ENCODE peak calls at places on chromosomes 11 and 22, in eight cellular contexts. U is thoracic aorta, P is astrocyte, J is fibroblast of pulmonary artery, G is cardiac fibroblast, F is body of pancreas, V is fibroblast of the aortic adventitia, I is epithelial cell of esophagus. O is an unnamed sample.

GRCh38 chr11:119323532-119324033 is 6.7 kb upstream of the MCAM start:
- DNase-seq in U (no peak), P (no peak), J (peak), V (peak), I (peak), F (peak), G (peak), O (peak)

GRCh38 chr11:46238967-46239800 is 38.3 kb upstream of the CREB3L1 start:
- DNase-seq in G (peak), I (peak), U (peak), P (peak), F (peak), J (peak), V (peak), O (peak)

GRCh38 chr11:68872216-68873003 is 30.7 kb upstream of the CPT1A start:
- DNase-seq in V (peak), G (peak), F (no peak), I (no peak), U (no peak), J (peak), P (peak), O (peak)

GRCh38 chr11:100759856-100760255 is 72.8 kb downstream of the ARHGAP42 start:
- DNase-seq in U (no peak), J (no peak), P (no peak), V (no peak), G (no peak), F (no peak), I (no peak), O (no peak)

GRCh38 chr22:21624120-21624879 is 5.5 kb downstream of the YDJC start:
- DNase-seq in F (no peak), P (no peak), U (no peak), J (peak), V (peak), I (peak), G (peak), O (no peak)

GRCh38 chr11:18790820-18791174 is 801 bp downstream of the PTPN5 start:
- DNase-seq in I (no peak), F (no peak), J (no peak), G (no peak), P (no peak), V (no peak), U (no peak), O (no peak)

GRCh38 chr11:110311783-110312578 is 15.6 kb upstream of the RDX start:
- DNase-seq in F (no peak), V (peak), G (peak), U (no peak), I (peak), P (peak), J (peak), O (peak)

GRCh38 chr11:6576471-6577373 is 26.7 kb downstream of the RRP8 start:
- DNase-seq in G (peak), F (no peak), J (peak), P (peak), V (peak), I (no peak), U (no peak), O (peak)

GRCh38 chr11:9692696-9693095 is 28.8 kb downstream of the SWAP70 start:
- DNase-seq in J (no peak), V (no peak), U (no peak), P (no peak), G (no peak), I (no peak), F (no peak), O (no peak)

GRCh38 chr11:72141066-72141465 is 5.5 kb downstream of the FOLR3 start:
- DNase-seq in G (peak), J (peak), V (peak), P (peak), I (peak), U (no peak), F (no peak), O (peak)

GRCh38 chr11:80521592-80521991 is 1080.8 kb upstream of the TENM4 start:
- DNase-seq in I (peak), U (no peak), J (no peak), G (no peak), F (no peak), P (no peak), V (no peak), O (no peak)

GRCh38 chr11:10607462-10607861 is 39.0 kb upstream of the LYVE1 start:
- DNase-seq in V (no peak), J (no peak), U (no peak), P (no peak), F (no peak), I (no peak), G (no peak), O (no peak)

GRCh38 chr22:43543522-43544281 is 131.9 kb downstream of the MPPED1 start:
- DNase-seq in G (no peak), P (no peak), J (no peak), I (no peak), U (no peak), V (no peak), F (no peak), O (no peak)

GRCh38 chr22:41398921-41399320 is 17.2 kb downstream of the TEF start:
- DNase-seq in G (no peak), V (no peak), F (no peak), P (no peak), I (no peak), U (no peak), J (no peak), O (no peak)

GRCh38 chr11:99911116-99911515 is 776.0 kb upstream of the ARHGAP42 start:
- DNase-seq in I (no peak), P (no peak), U (no peak), J (no peak), V (no peak), G (no peak), F (no peak), O (no peak)

GRCh38 chr11:1230456-1231395 is 7.9 kb downstream of the MUC5B start:
- DNase-seq in I (no peak), U (no peak), V (no peak), P (no peak), G (no peak), J (no peak), F (peak), O (no peak)

DNA sequence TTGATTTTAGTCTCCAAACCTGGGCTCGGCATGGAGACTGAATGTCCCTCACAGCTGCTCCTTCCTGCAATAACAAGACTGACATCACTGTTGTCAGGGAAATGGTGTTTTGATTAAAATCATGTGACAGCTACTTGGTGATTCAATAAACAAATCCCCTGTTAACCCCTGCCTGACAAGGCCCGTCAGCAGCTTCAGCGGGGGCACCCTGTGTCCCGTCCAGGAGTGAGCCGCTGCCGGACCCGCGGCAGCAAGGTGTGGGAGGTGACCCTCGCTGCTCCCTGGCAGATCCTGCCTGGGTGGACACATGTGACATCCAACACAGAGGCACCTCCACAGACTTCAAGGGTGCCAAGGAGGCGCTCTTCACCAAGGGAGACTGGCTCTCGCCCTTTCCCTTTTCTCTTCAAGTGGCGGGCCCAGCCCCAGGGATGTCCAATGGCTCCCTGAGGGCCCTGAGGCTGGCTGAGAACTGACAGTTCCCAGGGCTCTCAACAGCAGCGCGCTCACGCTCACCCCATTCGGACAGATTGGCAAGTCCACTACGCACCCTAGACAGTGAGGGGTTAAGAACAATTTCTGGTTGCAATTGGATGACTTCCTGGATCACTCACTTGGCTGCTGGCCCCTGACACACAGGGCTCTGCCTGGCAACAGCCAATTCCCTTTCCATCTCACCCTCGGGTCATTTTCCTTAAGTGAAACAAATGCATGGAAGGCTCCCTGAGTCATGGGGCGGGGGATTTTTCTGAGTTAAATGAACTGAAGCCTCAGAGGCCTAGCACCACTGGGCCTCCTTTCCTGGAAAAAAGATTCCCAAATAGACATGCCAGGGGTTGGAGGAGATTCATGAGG is 30.7 kb downstream of the PPP2R1B start:
- DNase-seq in P (peak), U (peak), I (peak), F (peak), V (peak), J (peak), G (peak), O (peak)
- H3K4me3 ChIP-seq in P (peak), U (peak), I (no peak), F (no peak), V (peak), J (peak), G (peak), O (peak)

DNA sequence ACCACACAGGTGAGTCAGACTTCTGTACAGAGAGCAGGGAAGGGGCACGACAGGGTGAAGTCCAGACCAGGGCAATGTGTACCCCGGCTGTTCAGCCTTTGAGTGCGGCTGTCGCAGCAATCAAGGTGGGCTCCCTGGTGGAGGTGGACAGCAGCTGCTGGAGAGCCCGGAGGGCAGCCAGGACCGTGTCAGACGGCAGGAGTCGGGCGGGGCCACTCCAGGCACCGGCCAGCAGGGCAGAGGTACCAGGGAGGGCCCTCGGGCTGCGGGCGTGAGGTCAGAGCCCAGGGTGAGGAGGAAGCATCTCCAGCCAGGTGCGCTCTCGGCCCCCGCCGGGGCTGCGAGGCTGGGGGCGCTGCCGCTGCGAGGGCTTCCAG is 802 bp upstream of the PIM3 start:
- DNase-seq in J (no peak), G (peak), I (peak), V (no peak), F (peak), P (no peak), U (no peak), O (peak)
- TF ChIP-seq CTCF in J (no peak), G (no peak), I (no peak), V (no peak), F (no peak), P (no peak), U (no peak), O (no peak)

GRCh38 chr22:38327805-38328204 is 10.6 kb upstream of the CSNK1E start:
- DNase-seq in U (no peak), F (no peak), P (peak), V (peak), I (peak), J (no peak), G (peak), O (peak)
- H3K4me3 ChIP-seq in U (no peak), F (no peak), P (no peak), V (no peak), I (no peak), J (no peak), G (no peak), O (no peak)

GRCh38 chr11:16899708-16900107 is 114.5 kb downstream of the PLEKHA7 start:
- DNase-seq in G (no peak), J (no peak), I (no peak), V (no peak), U (no peak), P (no peak), F (no peak), O (no peak)

GRCh38 chr11:16896716-16897115 is 117.5 kb downstream of the PLEKHA7 start:
- DNase-seq in J (no peak), F (no peak), I (no peak), V (no peak), U (no peak), G (no peak), P (no peak), O (no peak)

GRCh38 chr11:16897460-16898061 is 116.7 kb downstream of the PLEKHA7 start:
- DNase-seq in G (no peak), J (no peak), I (no peak), V (no peak), P (no peak), F (no peak), U (no peak), O (no peak)

GRCh38 chr11:16895306-16895705 is 118.9 kb downstream of the PLEKHA7 start:
- DNase-seq in J (no peak), P (peak), I (peak), V (no peak), U (no peak), F (no peak), G (peak), O (no peak)

GRCh38 chr11:16898274-16898985 is 115.8 kb downstream of the PLEKHA7 start:
- DNase-seq in V (no peak), F (no peak), G (no peak), U (no peak), P (no peak), J (no peak), I (no peak), O (no peak)
- TF ChIP-seq CTCF in V (no peak), F (no peak), G (no peak), U (no peak), P (no peak), J (no peak), I (no peak), O (no peak)

O was measured in AG10803.